ENCODE peak calls at places on chromosomes 5 and 9, in six cellular contexts. One of them, this sample, is unnamed.

GRCh38 chr5:428754-429452 is 14.1 kb upstream of the EXOC3 start:
- DNase-seq in body of pancreas: no peak
- DNase-seq in stomach: peak; percentile 20
- DNase-seq in uterus: no peak
- DNase-seq in A549: no peak
- DNase-seq in HepG2: no peak
- DNase-seq in this sample: no peak

GRCh38 chr5:78819166-78819565 is 165.9 kb downstream of the ARSB start:
- DNase-seq in body of pancreas: no peak
- DNase-seq in stomach: no peak
- DNase-seq in uterus: no peak
- DNase-seq in A549: no peak
- DNase-seq in HepG2: no peak
- DNase-seq in this sample: no peak

GRCh38 chr5:11311731-11312130 is 550.7 kb upstream of the DAP start:
- DNase-seq in body of pancreas: no peak
- DNase-seq in stomach: no peak
- DNase-seq in uterus: no peak
- DNase-seq in A549: no peak
- DNase-seq in HepG2: no peak
- DNase-seq in this sample: no peak

GRCh38 chr5:115589043-115589442 is 13.2 kb downstream of the TICAM2 start:
- DNase-seq in body of pancreas: no peak
- DNase-seq in stomach: no peak
- DNase-seq in uterus: no peak
- DNase-seq in A549: no peak
- DNase-seq in HepG2: no peak
- DNase-seq in this sample: no peak

GRCh38 chr5:177085985-177086917 is at the start of gene FGFR4:
- DNase-seq in body of pancreas: peak; percentile 69
- DNase-seq in stomach: peak; percentile 83
- DNase-seq in uterus: peak; percentile 73
- DNase-seq in A549: peak; percentile 85
- DNase-seq in HepG2: peak; percentile 65
- DNase-seq in this sample: peak; percentile 25

GRCh38 chr5:156595132-156595787 is 254.8 kb upstream of the PPP1R2B start:
- DNase-seq in body of pancreas: peak; percentile 36
- DNase-seq in stomach: no peak
- DNase-seq in uterus: peak; percentile 54
- DNase-seq in A549: no peak
- DNase-seq in HepG2: no peak
- DNase-seq in this sample: no peak

GRCh38 chr5:14440223-14440597 is 141.4 kb upstream of the OTULINL start:
- DNase-seq in body of pancreas: no peak
- DNase-seq in stomach: no peak
- DNase-seq in uterus: no peak
- DNase-seq in A549: no peak
- DNase-seq in HepG2: no peak
- DNase-seq in this sample: no peak

GRCh38 chr9:137083418-137084004 is 3.3 kb upstream of the MAN1B1 start:
- DNase-seq in body of pancreas: peak; percentile 54
- DNase-seq in stomach: peak; percentile 56
- DNase-seq in uterus: peak; percentile 63
- DNase-seq in A549: peak; percentile 86
- DNase-seq in HepG2: peak; percentile 70
- DNase-seq in this sample: no peak

GRCh38 chr5:16788957-16789356 is 147.1 kb downstream of the MYO10 start:
- DNase-seq in body of pancreas: no peak
- DNase-seq in stomach: no peak
- DNase-seq in uterus: no peak
- DNase-seq in A549: no peak
- DNase-seq in HepG2: no peak
- DNase-seq in this sample: no peak

GRCh38 chr9:107866912-107867311 is 377.3 kb upstream of the KLF4 start:
- DNase-seq in body of pancreas: peak; percentile 6
- DNase-seq in stomach: no peak
- DNase-seq in uterus: no peak
- DNase-seq in A549: no peak
- DNase-seq in HepG2: no peak
- DNase-seq in this sample: no peak

GRCh38 chr5:150780816-150781221 is 2.3 kb downstream of the SMIM3 start:
- DNase-seq in body of pancreas: no peak
- DNase-seq in stomach: no peak
- DNase-seq in uterus: no peak
- DNase-seq in A549: no peak
- DNase-seq in HepG2: no peak
- DNase-seq in this sample: no peak

GRCh38 chr9:426264-426663 is 211.6 kb downstream of the DOCK8 start:
- DNase-seq in body of pancreas: no peak
- DNase-seq in stomach: no peak
- DNase-seq in uterus: no peak
- DNase-seq in A549: no peak
- DNase-seq in HepG2: no peak
- DNase-seq in this sample: no peak

GRCh38 chr5:92687793-92688467 is 893.1 kb downstream of the NR2F1-AS1 start:
- DNase-seq in body of pancreas: no peak
- DNase-seq in stomach: no peak
- DNase-seq in uterus: no peak
- DNase-seq in A549: peak; percentile 61
- DNase-seq in HepG2: peak; percentile 43
- DNase-seq in this sample: no peak

GRCh38 chr5:58069016-58069705 is 390.7 kb downstream of the PLK2 start:
- DNase-seq in body of pancreas: no peak
- DNase-seq in stomach: no peak
- DNase-seq in uterus: no peak
- DNase-seq in A549: no peak
- DNase-seq in HepG2: no peak
- DNase-seq in this sample: no peak

GRCh38 chr5:34480810-34481528 is 175.2 kb upstream of the RAI14 start:
- DNase-seq in body of pancreas: no peak
- DNase-seq in stomach: no peak
- DNase-seq in uterus: no peak
- DNase-seq in A549: no peak
- DNase-seq in HepG2: no peak
- DNase-seq in this sample: no peak

GRCh38 chr9:4328723-4329122 is 28.9 kb upstream of the GLIS3 start:
- DNase-seq in body of pancreas: no peak
- DNase-seq in stomach: no peak
- DNase-seq in uterus: no peak
- DNase-seq in A549: no peak
- DNase-seq in HepG2: no peak
- DNase-seq in this sample: no peak

GRCh38 chr5:119752921-119753886 is 123.8 kb downstream of the FAM170A start:
- DNase-seq in body of pancreas: no peak
- DNase-seq in stomach: no peak
- DNase-seq in uterus: no peak
- DNase-seq in A549: no peak
- DNase-seq in HepG2: no peak
- DNase-seq in this sample: no peak

GRCh38 chr9:32877103-32877502 is 93.8 kb downstream of the TMEM215 start:
- DNase-seq in body of pancreas: no peak
- DNase-seq in stomach: no peak
- DNase-seq in uterus: no peak
- DNase-seq in A549: no peak
- DNase-seq in HepG2: no peak
- DNase-seq in this sample: no peak

GRCh38 chr9:93673271-93673843 is 97.0 kb downstream of the PHF2 start:
- DNase-seq in body of pancreas: peak; percentile 1
- DNase-seq in stomach: peak; percentile 22
- DNase-seq in uterus: peak; percentile 10
- DNase-seq in A549: no peak
- DNase-seq in HepG2: no peak
- DNase-seq in this sample: no peak

DNA sequence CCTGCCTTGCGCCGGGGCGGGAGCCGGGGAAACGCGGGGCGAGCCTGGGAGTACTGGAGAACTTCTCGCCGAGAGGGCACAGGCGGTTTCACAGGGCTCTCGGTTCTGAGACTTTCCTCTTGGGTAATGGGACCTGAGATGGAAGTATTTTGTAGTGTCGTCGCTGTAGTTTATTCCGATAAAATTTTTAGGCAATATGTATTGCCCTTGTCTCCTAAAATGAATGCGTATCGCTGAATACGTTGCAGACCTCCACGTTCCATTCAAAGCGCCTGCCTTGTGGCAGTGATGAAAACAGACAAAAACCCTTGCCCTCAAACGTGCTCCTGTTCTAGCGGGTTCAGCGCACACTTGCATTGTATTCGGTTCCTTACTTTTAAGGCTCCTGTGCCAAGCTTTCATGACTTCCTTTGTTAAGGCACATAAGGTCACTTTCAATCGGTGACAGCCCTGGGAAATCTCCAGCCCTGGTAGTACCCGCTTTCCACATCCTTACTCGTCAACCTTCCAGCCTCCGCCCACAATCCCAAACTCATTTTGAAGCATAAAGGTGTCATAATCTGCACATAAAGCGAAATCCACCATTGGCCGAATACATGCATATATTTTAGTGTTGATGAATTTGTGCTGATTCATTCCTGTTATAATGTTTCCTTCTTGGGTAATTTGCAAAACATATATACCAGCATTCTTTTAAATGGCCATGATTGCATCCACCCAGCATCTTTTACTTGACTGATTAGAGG is 694 bp downstream of the RMI1 start:
- DNase-seq in body of pancreas: peak; percentile 79
- DNase-seq in stomach: peak; percentile 55
- DNase-seq in uterus: peak; percentile 28
- DNase-seq in A549: peak; percentile 51
- DNase-seq in HepG2: no peak
- DNase-seq in this sample: peak; percentile 8
- TF ChIP-seq POLR2A in body of pancreas: no peak
- TF ChIP-seq POLR2A in stomach: no peak
- TF ChIP-seq POLR2A in uterus: no peak
- TF ChIP-seq POLR2A in A549: no peak
- TF ChIP-seq POLR2A in HepG2: no peak
- TF ChIP-seq POLR2A in this sample: no peak

DNA sequence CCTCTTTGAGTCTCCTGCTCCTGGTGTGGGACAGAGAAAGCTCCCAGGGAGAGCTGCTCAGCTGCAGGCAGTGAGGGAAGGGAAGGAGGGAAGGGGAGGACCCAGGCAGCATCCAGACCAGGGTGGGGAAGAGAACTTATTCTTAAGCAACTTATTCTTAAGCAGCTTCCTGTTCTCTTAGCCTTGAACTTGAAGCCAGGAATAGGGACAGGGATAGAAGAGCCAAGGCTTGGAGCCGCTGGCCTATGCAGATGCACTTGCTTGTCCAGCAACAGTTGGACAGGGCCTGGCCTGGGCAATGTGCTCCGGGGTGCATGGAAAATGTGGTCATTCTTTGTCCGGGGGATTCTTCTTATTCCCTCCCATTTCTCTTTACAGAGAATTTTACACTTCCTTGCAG is 31.4 kb upstream of the SPTLC1 start:
- DNase-seq in body of pancreas: no peak
- DNase-seq in stomach: no peak
- DNase-seq in uterus: no peak
- DNase-seq in A549: peak; percentile 15
- DNase-seq in HepG2: no peak
- DNase-seq in this sample: no peak
- TF ChIP-seq POLR2A in body of pancreas: no peak
- TF ChIP-seq POLR2A in stomach: no peak
- TF ChIP-seq POLR2A in uterus: no peak
- TF ChIP-seq POLR2A in A549: no peak
- TF ChIP-seq POLR2A in HepG2: no peak
- TF ChIP-seq POLR2A in this sample: no peak

GRCh38 chr9:134326754-134327526 is 685 bp downstream of the RXRA start:
- DNase-seq in body of pancreas: no peak
- DNase-seq in stomach: no peak
- DNase-seq in uterus: no peak
- DNase-seq in A549: peak; percentile 28
- DNase-seq in HepG2: no peak
- DNase-seq in this sample: no peak
- TF ChIP-seq POLR2A in body of pancreas: peak; percentile 30
- TF ChIP-seq POLR2A in stomach: no peak
- TF ChIP-seq POLR2A in uterus: no peak
- TF ChIP-seq POLR2A in A549: no peak
- TF ChIP-seq POLR2A in HepG2: no peak
- TF ChIP-seq POLR2A in this sample: no peak

GRCh38 chr5:76714771-76715483 is 999 bp upstream of the F2R start:
- DNase-seq in body of pancreas: no peak
- DNase-seq in stomach: no peak
- DNase-seq in uterus: no peak
- DNase-seq in A549: no peak
- DNase-seq in HepG2: no peak
- DNase-seq in this sample: no peak

GRCh38 chr5:76717222-76718083 is 1.5 kb downstream of the F2R start:
- DNase-seq in body of pancreas: no peak
- DNase-seq in stomach: no peak
- DNase-seq in uterus: no peak
- DNase-seq in A549: no peak
- DNase-seq in HepG2: no peak
- DNase-seq in this sample: no peak

GRCh38 chr5:76716456-76717157 is 681 bp downstream of the F2R start:
- DNase-seq in body of pancreas: no peak
- DNase-seq in stomach: no peak
- DNase-seq in uterus: no peak
- DNase-seq in A549: peak; percentile 47
- DNase-seq in HepG2: no peak
- DNase-seq in this sample: no peak

GRCh38 chr5:76715484-76715733 is 517 bp upstream of the F2R start:
- DNase-seq in body of pancreas: no peak
- DNase-seq in stomach: no peak
- DNase-seq in uterus: no peak
- DNase-seq in A549: no peak
- DNase-seq in HepG2: no peak
- DNase-seq in this sample: no peak

GRCh38 chr5:76715734-76716455 is at the start of gene F2R:
- DNase-seq in body of pancreas: no peak
- DNase-seq in stomach: peak; percentile 38
- DNase-seq in uterus: no peak
- DNase-seq in A549: peak; percentile 69
- DNase-seq in HepG2: peak; percentile 24
- DNase-seq in this sample: peak; percentile 21
- TF ChIP-seq POLR2A in body of pancreas: no peak
- TF ChIP-seq POLR2A in stomach: no peak
- TF ChIP-seq POLR2A in uterus: no peak
- TF ChIP-seq POLR2A in A549: peak; percentile 30
- TF ChIP-seq POLR2A in HepG2: no peak
- TF ChIP-seq POLR2A in this sample: no peak

DNA sequence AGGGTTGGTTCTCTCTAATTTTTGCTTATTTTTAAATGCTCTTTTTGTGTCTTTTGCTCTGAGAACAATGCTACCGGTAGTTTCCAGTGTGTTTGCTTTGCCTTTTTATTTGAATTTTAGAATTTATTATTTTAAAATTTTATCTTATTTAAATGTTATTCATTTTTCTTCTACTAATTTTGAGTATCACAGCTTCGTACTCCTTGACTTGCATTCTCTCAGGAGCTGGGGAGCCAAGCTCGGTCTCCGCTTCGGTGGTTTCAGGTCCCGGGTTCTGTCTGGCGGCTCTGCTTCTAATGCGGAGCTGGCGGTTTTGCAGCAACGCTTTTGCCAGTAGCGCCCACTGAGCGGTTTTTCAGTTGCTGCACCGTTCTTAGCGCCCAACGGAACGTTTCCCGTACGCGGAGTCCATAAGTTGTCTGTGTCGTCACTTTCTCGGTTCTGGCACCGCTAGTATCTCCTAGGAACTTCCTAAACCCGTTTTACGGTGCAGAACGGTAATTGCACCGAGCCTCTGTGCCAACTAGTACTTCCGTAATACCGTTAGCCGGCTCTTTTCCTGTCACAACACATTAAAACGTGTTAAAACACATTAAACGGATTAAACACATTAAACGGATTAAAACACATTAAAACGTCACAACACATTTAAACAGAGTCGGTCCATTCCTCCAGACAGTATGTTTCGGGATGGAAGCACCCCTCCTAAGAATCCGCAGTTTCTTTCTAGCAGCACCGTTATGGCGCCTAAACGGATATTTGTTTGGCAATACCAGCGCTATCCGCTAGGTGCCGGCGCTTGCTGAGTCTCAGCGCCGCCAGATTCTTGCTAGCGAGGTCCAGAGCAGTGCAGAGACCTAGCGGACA is 45.6 kb downstream of the ANXA2R start:
- DNase-seq in body of pancreas: peak; percentile 80
- DNase-seq in stomach: peak; percentile 78
- DNase-seq in uterus: peak; percentile 86
- DNase-seq in A549: peak; percentile 94
- DNase-seq in HepG2: peak; percentile 81
- DNase-seq in this sample: peak; percentile 81
- TF ChIP-seq POLR2A in body of pancreas: peak; percentile 30
- TF ChIP-seq POLR2A in stomach: no peak
- TF ChIP-seq POLR2A in uterus: no peak
- TF ChIP-seq POLR2A in A549: no peak
- TF ChIP-seq POLR2A in HepG2: peak; percentile 43
- TF ChIP-seq POLR2A in this sample: no peak